ENCODE peak calls at places on chromosomes 7 and 10, in five cellular contexts. B is right cardiac atrium, I is aorta, Y is HCT116, T is pancreas. L is an unnamed sample.

GRCh38 chr10:79490400-79491081 is 21.8 kb upstream of the EIF5AL1 start:
- DNase-seq in B (peak), I (no peak), Y (no peak), T (no peak), L (peak)

GRCh38 chr7:30321992-30322637 is 37.7 kb downstream of the ZNRF2 start:
- DNase-seq in B (no peak), I (no peak), Y (no peak), T (no peak), L (no peak)

GRCh38 chr10:84567133-84567532 is 238.7 kb downstream of the CCSER2 start:
- DNase-seq in B (no peak), I (no peak), Y (no peak), T (no peak), L (no peak)

GRCh38 chr10:103501186-103501585 is 7.7 kb downstream of the NEURL1 start:
- DNase-seq in B (no peak), I (peak), Y (no peak), T (peak), L (no peak)

GRCh38 chr10:71040890-71041590 is 152.7 kb upstream of the PCBD1 start:
- DNase-seq in B (no peak), I (peak), Y (no peak), T (peak), L (no peak)

GRCh38 chr7:139775829-139776266 is 1.9 kb downstream of the HIPK2 start:
- DNase-seq in B (no peak), I (no peak), Y (peak), T (no peak), L (peak)

GRCh38 chr10:33799281-33799943 is 464.9 kb upstream of the NRP1 start:
- DNase-seq in B (no peak), I (no peak), Y (no peak), T (no peak), L (no peak)

GRCh38 chr7:31003721-31004120 is 40.0 kb downstream of the GHRHR start:
- DNase-seq in B (no peak), I (peak), Y (no peak), T (peak), L (no peak)

GRCh38 chr10:130470286-130470685 is 334.1 kb downstream of the GLRX3 start:
- DNase-seq in B (no peak), I (no peak), Y (no peak), T (no peak), L (no peak)

GRCh38 chr10:121596668-121597503 is 1.4 kb downstream of the FGFR2 start:
- DNase-seq in B (peak), I (peak), Y (no peak), T (no peak), L (no peak)

GRCh38 chr7:2104716-2105115 is 128.0 kb downstream of the MAD1L1 start:
- DNase-seq in B (no peak), I (no peak), Y (no peak), T (no peak), L (peak)

GRCh38 chr7:46143949-46144917 is 223.2 kb upstream of the IGFBP3 start:
- DNase-seq in B (no peak), I (no peak), Y (no peak), T (no peak), L (no peak)

GRCh38 chr7:150969483-150969874 is 8.6 kb downstream of the KCNH2 start:
- DNase-seq in B (peak), I (no peak), Y (no peak), T (no peak), L (no peak)

GRCh38 chr10:100370976-100371706 is 24.1 kb downstream of the SCD start:
- DNase-seq in B (peak), I (peak), Y (peak), T (peak), L (peak)

GRCh38 chr7:8063706-8064297 is 95.2 kb downstream of the GLCCI1 start:
- DNase-seq in B (no peak), I (no peak), Y (no peak), T (no peak), L (peak)

GRCh38 chr7:55521543-55522267 is 50.6 kb downstream of the VOPP1 start:
- DNase-seq in B (no peak), I (no peak), Y (no peak), T (no peak), L (no peak)

GRCh38 chr7:1297476-1297972 is 64.9 kb downstream of the UNCX start:
- DNase-seq in B (peak), I (peak), Y (no peak), T (peak), L (no peak)

GRCh38 chr7:46286346-46286745 is 365.3 kb upstream of the IGFBP3 start:
- DNase-seq in B (no peak), I (no peak), Y (no peak), T (no peak), L (no peak)

GRCh38 chr7:34523233-34523918 is 134.6 kb upstream of the NPSR1 start:
- DNase-seq in B (no peak), I (no peak), Y (no peak), T (no peak), L (peak)

GRCh38 chr7:130971297-130971696 is 237.3 kb upstream of the KLF14 start:
- DNase-seq in B (no peak), I (no peak), Y (no peak), T (no peak), L (no peak)

GRCh38 chr7:101705327-101705726 is 76.2 kb upstream of the MYL10 start:
- DNase-seq in B (no peak), I (no peak), Y (no peak), T (no peak), L (no peak)

GRCh38 chr7:144854839-144855424 is 19.1 kb upstream of the TPK1 start:
- DNase-seq in B (no peak), I (no peak), Y (peak), T (no peak), L (peak)

GRCh38 chr7:37052673-37053072 is 328.4 kb upstream of the AOAH start:
- DNase-seq in B (peak), I (no peak), Y (no peak), T (no peak), L (peak)

GRCh38 chr10:101008823-101009423 is 9.3 kb downstream of the LZTS2 start:
- DNase-seq in B (no peak), I (no peak), Y (no peak), T (no peak), L (no peak)

GRCh38 chr10:80289451-80290287 is at the start of gene MAT1A:
- DNase-seq in B (no peak), I (no peak), Y (peak), T (peak), L (no peak)

GRCh38 chr7:3168869-3169268 is 125.2 kb upstream of the CARD11 start:
- DNase-seq in B (no peak), I (no peak), Y (no peak), T (no peak), L (no peak)

GRCh38 chr7:138750926-138751464 is 46.8 kb upstream of the TMEM213 start:
- DNase-seq in B (no peak), I (no peak), Y (no peak), T (no peak), L (no peak)

GRCh38 chr7:85693326-85693725 is 506.5 kb upstream of the SEMA3D start:
- DNase-seq in B (no peak), I (no peak), Y (no peak), T (no peak), L (no peak)

GRCh38 chr10:80498833-80499671 is 38.6 kb upstream of the SH2D4B start:
- DNase-seq in B (peak), I (peak), Y (peak), T (peak), L (peak)

GRCh38 chr7:774161-775109 is 47.4 kb upstream of the PRKAR1B start:
- DNase-seq in B (peak), I (peak), Y (peak), T (peak), L (peak)

GRCh38 chr7:94449151-94449725 is 54.5 kb downstream of the COL1A2 start:
- DNase-seq in B (no peak), I (no peak), Y (peak), T (no peak), L (peak)

DNA sequence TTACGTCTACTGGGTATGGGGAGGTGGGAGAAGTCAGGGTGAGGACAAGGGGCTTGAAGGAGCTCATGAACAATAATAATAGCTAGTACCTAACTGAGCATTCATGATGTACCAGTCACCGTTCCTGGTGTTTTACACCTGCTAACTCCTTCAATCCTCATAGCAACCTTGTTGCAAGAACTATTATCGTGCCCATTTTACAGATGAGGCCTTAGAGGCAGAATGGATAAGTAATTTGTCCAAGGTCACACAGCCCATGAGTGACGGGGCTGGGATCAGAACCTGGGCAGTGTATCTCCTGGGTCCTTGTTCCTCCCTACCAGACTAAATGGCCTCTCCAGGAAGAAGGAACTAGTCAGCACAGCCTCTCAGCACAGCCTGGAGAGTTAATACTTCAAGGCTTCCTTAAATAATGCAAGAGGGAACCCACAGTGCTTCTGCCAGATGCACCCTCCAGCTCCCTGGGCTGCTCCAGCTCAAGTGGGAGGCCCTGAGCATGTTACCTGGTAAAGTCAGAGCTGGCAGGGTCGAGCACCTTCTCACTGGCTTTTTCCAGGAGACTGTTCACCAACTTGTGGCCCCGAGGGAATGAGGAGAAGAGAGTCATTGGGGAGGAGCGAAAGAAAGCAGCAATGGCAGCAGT is 28.8 kb downstream of the RRP12 start:
- DNase-seq in B (no peak), I (no peak), Y (no peak), T (no peak), L (no peak)
- H3K4me3 ChIP-seq in B (no peak), I (no peak), Y (no peak), T (no peak), L (no peak)

GRCh38 chr7:90626011-90626410 is 29.9 kb downstream of the CDK14 start:
- DNase-seq in B (no peak), I (no peak), Y (no peak), T (no peak), L (peak)

GRCh38 chr7:90625051-90625450 is 28.9 kb downstream of the CDK14 start:
- DNase-seq in B (peak), I (no peak), Y (no peak), T (no peak), L (peak)

GRCh38 chr7:90624128-90624980 is 28.2 kb downstream of the CDK14 start:
- DNase-seq in B (no peak), I (no peak), Y (no peak), T (no peak), L (peak)

GRCh38 chr7:90622670-90623069 is 26.5 kb downstream of the CDK14 start:
- DNase-seq in B (no peak), I (no peak), Y (no peak), T (no peak), L (no peak)

GRCh38 chr7:90625562-90625961 is 29.4 kb downstream of the CDK14 start:
- DNase-seq in B (peak), I (no peak), Y (no peak), T (no peak), L (peak)
- H3K4me3 ChIP-seq in B (peak), I (no peak), Y (no peak), T (no peak), L (no peak)

DNA sequence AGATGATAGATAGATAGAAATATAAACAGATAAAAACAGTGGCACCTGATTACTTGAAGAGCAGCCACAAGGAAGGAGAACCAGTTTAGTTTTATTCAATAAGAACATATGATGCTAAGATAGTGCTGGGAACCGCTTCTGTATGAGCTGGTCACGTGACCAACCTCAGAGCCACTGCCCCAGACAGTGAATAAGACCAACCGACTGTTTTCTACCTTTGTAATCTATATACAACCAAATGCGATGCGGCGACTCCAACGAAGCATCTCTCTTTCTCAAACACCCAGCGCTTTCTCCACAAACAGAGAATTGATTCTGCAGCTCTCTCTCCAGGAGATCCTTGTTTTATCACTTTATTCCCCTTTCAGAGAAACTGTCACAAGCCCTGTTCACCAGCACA is 55.5 kb upstream of the JCAD start:
- DNase-seq in B (no peak), I (no peak), Y (no peak), T (no peak), L (peak)
- H3K4me3 ChIP-seq in B (peak), I (no peak), Y (no peak), T (no peak), L (peak)

GRCh38 chr7:79810945-79811344 is 323.7 kb upstream of the GNAI1 start:
- DNase-seq in B (no peak), I (no peak), Y (no peak), T (no peak), L (no peak)
- H3K4me3 ChIP-seq in B (no peak), I (no peak), Y (no peak), T (no peak), L (no peak)

GRCh38 chr10:116740971-116741370 is 1.4 kb downstream of the HSPA12A start:
- DNase-seq in B (peak), I (no peak), Y (no peak), T (no peak), L (no peak)
- H3K4me3 ChIP-seq in B (peak), I (peak), Y (peak), T (peak), L (no peak)

DNA sequence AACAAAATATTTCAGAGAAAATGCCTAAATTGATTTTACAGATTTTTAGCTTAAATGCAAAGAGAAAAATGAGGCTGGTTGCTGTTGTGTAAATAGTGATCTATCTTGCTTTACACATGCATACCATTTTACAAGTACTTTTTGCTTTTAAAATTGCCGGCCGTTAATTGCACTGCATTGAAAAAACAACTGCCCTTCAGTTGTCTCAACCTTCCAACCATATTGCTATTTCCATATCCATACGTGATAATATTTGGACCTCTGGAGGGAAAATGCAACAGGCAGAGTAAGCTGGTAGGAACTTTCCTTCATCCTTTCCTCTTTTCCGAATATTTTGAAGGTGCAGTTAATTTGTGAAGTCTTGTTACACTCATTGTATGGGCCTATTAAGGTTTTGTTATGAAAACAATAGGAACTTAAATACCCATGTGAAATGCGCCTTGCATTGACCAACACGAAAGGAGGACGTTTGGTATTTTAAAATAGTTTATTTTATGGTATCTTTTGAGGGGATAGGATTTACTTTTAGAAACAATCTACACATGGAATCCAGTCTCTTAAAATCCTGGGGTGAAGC is 11.3 kb downstream of the BMI1 start:
- DNase-seq in B (no peak), I (no peak), Y (no peak), T (no peak), L (no peak)
- H3K4me3 ChIP-seq in B (no peak), I (no peak), Y (no peak), T (no peak), L (no peak)

GRCh38 chr10:50990568-50991495 is 83.5 kb upstream of the PRKG1 start:
- DNase-seq in B (peak), I (peak), Y (peak), T (peak), L (peak)

GRCh38 chr10:50992356-50992866 is 81.9 kb upstream of the PRKG1 start:
- DNase-seq in B (peak), I (no peak), Y (no peak), T (peak), L (no peak)

GRCh38 chr10:50993817-50994251 is 80.5 kb upstream of the PRKG1 start:
- DNase-seq in B (no peak), I (no peak), Y (no peak), T (no peak), L (no peak)

GRCh38 chr10:50992972-50993766 is 81.1 kb upstream of the PRKG1 start:
- DNase-seq in B (peak), I (no peak), Y (no peak), T (peak), L (no peak)

DNA sequence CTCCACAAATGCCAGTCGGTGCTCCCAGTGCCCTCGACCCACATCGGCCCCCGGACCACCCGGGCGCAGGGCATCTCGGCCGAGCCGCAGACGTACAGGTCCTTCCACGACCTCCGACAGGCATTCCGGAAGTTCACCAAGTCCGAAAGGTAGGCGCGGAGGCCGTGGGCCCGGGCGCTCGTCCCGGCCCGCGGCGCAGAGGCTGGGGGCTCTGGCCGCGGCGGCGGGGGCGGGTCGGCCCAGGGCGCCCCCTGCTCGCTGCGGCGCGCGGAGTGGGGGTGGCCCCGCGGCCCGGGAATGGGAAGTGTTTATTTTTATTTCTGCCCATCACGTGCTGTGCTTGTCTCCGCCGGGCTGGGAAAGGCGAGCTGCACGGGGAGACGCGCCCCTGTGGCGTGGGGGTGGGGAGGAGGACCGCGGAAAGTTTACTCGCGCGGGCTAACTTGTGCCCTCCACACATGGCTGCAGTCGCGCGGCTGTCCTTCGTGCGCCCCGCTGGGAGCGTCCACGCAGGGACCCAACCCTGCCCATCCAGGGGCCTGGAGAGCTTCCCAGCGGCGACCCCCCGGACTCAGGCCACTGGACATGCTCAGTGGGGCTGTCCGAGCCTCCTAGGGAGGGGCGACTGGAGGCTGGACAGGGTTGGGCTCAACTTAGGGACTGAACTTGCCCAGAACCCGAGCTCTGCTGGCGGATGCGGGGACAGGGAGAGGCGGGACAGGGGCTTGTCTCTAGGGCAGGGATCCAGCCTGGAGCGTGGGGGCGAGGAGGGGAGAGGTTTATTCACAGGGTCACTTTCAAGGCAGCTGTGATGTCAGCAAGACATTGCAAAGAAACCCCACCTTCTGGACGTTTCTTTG is 82.6 kb upstream of the PRKG1 start:
- DNase-seq in B (peak), I (peak), Y (no peak), T (peak), L (no peak)
- H3K4me3 ChIP-seq in B (peak), I (peak), Y (peak), T (peak), L (peak)

GRCh38 chr10:44968101-44968886 is 8.7 kb downstream of the RASSF4 start:
- DNase-seq in B (no peak), I (peak), Y (no peak), T (no peak), L (no peak)
- H3K4me3 ChIP-seq in B (no peak), I (no peak), Y (no peak), T (no peak), L (no peak)

L was measured in astrocyte of the spinal cord.